ENCODE peak calls at places on chromosomes 3 and 15, in five cellular contexts. N is breast epithelium, T is A549, K is H9, O is SJSA1. F is an unnamed sample.

GRCh38 chr3:10047876-10048275 is 21.6 kb downstream of the FANCD2 start:
- DNase-seq in N (no peak), T (no peak), K (no peak), O (no peak), F (no peak)

GRCh38 chr3:43512749-43513404 is 108.9 kb downstream of the ANO10 start:
- DNase-seq in N (no peak), T (no peak), K (no peak), O (no peak), F (no peak)

GRCh38 chr3:153373571-153373970 is 211.5 kb downstream of the RAP2B start:
- DNase-seq in N (no peak), T (no peak), K (no peak), O (no peak), F (no peak)

GRCh38 chr15:73930790-73931281 is 4.6 kb downstream of the LOXL1 start:
- DNase-seq in N (no peak), T (no peak), K (no peak), O (no peak), F (no peak)

GRCh38 chr3:78322780-78323179 is 1282.9 kb downstream of the ROBO2 start:
- DNase-seq in N (no peak), T (no peak), K (no peak), O (no peak), F (no peak)

GRCh38 chr15:82688691-82689090 is 21.0 kb downstream of the AP3B2 start:
- DNase-seq in N (no peak), T (no peak), K (no peak), O (no peak), F (no peak)

GRCh38 chr15:78360426-78360825 is 20.3 kb downstream of the CRABP1 start:
- DNase-seq in N (no peak), T (no peak), K (no peak), O (no peak), F (no peak)

GRCh38 chr3:15409239-15409638 is 18.1 kb downstream of the METTL6 start:
- DNase-seq in N (no peak), T (no peak), K (no peak), O (no peak), F (no peak)

GRCh38 chr15:90465930-90466567 is 63.7 kb upstream of the CRTC3 start:
- DNase-seq in N (no peak), T (no peak), K (no peak), O (no peak), F (no peak)

GRCh38 chr15:86735244-86736040 is 655.8 kb downstream of the AGBL1 start:
- DNase-seq in N (no peak), T (no peak), K (no peak), O (no peak), F (no peak)

GRCh38 chr15:89829161-89829560 is 14.5 kb upstream of the ANPEP start:
- DNase-seq in N (no peak), T (no peak), K (no peak), O (no peak), F (no peak)

GRCh38 chr15:25268166-25268565 is 170.7 kb downstream of the UBE3A start:
- DNase-seq in N (no peak), T (no peak), K (no peak), O (no peak), F (no peak)

GRCh38 chr15:58749532-58750337 is at the start of gene ADAM10:
- DNase-seq in N (peak), T (peak), K (peak), O (peak), F (peak)

GRCh38 chr15:25568751-25569150 is 129.9 kb upstream of the UBE3A start:
- DNase-seq in N (no peak), T (no peak), K (no peak), O (no peak), F (no peak)

GRCh38 chr3:46383211-46383945 is 12.6 kb downstream of the CCR5 start:
- DNase-seq in N (no peak), T (no peak), K (no peak), O (no peak), F (no peak)

GRCh38 chr15:65259367-65259781 is 27.3 kb downstream of the PARP16 start:
- DNase-seq in N (no peak), T (no peak), K (no peak), O (no peak), F (no peak)

GRCh38 chr3:36937492-36937891 is 7.4 kb downstream of the TRANK1 start:
- DNase-seq in N (no peak), T (no peak), K (no peak), O (no peak), F (no peak)

GRCh38 chr3:138944842-138945645 is 1.9 kb downstream of the FOXL2 start:
- DNase-seq in N (no peak), T (no peak), K (peak), O (no peak), F (no peak)

GRCh38 chr15:66883322-66883911 is 181.4 kb downstream of the SMAD6 start:
- DNase-seq in N (peak), T (peak), K (peak), O (peak), F (no peak)

GRCh38 chr3:54358969-54359648 is 236.8 kb downstream of the CACNA2D3 start:
- DNase-seq in N (no peak), T (no peak), K (no peak), O (no peak), F (no peak)

GRCh38 chr3:124760601-124761000 is 30.3 kb downstream of the UMPS start:
- DNase-seq in N (no peak), T (peak), K (no peak), O (no peak), F (no peak)

GRCh38 chr3:126912027-126912422 is 70.9 kb upstream of the PLXNA1 start:
- DNase-seq in N (no peak), T (no peak), K (no peak), O (no peak), F (no peak)

GRCh38 chr15:75712668-75713337 is at the start of gene CSPG4:
- DNase-seq in N (no peak), T (no peak), K (peak), O (no peak), F (no peak)

GRCh38 chr3:186896875-186897274 is 33.5 kb upstream of the ST6GAL1 start:
- DNase-seq in N (no peak), T (no peak), K (peak), O (no peak), F (no peak)

GRCh38 chr15:77029166-77030041 is 34.5 kb downstream of the PSTPIP1 start:
- DNase-seq in N (peak), T (no peak), K (peak), O (no peak), F (no peak)

GRCh38 chr3:72836409-72836808 is 11.8 kb downstream of the SHQ1 start:
- DNase-seq in N (no peak), T (no peak), K (no peak), O (no peak), F (no peak)

GRCh38 chr3:104810896-104811295 is 555.8 kb upstream of the ALCAM start:
- DNase-seq in N (no peak), T (no peak), K (no peak), O (no peak), F (no peak)

GRCh38 chr3:121988146-121988545 is 33.9 kb downstream of the ILDR1 start:
- DNase-seq in N (no peak), T (no peak), K (no peak), O (no peak), F (no peak)

GRCh38 chr3:48569808-48570450 is 6.3 kb upstream of the UCN2 start:
- DNase-seq in N (no peak), T (no peak), K (no peak), O (no peak), F (no peak)

GRCh38 chr3:120587326-120587840 is 8.8 kb upstream of the NDUFB4 start:
- DNase-seq in N (no peak), T (no peak), K (no peak), O (no peak), F (no peak)

GRCh38 chr3:9812870-9813483 is 2.9 kb downstream of the TTLL3 start:
- DNase-seq in N (no peak), T (no peak), K (no peak), O (no peak), F (no peak)

GRCh38 chr3:77467702-77468407 is 428.0 kb downstream of the ROBO2 start:
- DNase-seq in N (no peak), T (no peak), K (no peak), O (no peak), F (no peak)

DNA sequence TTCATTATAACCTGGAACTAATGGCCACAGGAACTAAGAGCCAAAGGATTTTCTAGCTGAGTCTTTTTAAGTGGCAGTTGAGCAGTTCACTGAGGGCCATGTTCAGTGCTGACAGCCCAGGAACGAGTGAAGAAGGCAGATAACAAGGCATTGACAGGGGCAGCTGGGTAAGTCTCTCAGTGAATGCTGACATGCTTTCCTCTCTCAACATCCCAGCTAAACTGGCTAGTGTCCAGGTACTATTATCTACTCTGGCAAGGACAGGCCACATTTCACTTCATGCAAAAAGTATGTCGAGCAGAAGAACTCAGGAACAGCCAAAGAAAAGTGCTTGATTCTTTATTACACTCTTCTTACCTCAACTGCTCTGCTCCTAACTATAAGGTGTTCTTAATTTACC is 515.9 kb downstream of the NLGN1 start:
- DNase-seq in N (no peak), T (no peak), K (no peak), O (no peak), F (no peak)
- H3K27ac ChIP-seq in N (no peak), T (no peak), K (peak), O (no peak), F (peak)

DNA sequence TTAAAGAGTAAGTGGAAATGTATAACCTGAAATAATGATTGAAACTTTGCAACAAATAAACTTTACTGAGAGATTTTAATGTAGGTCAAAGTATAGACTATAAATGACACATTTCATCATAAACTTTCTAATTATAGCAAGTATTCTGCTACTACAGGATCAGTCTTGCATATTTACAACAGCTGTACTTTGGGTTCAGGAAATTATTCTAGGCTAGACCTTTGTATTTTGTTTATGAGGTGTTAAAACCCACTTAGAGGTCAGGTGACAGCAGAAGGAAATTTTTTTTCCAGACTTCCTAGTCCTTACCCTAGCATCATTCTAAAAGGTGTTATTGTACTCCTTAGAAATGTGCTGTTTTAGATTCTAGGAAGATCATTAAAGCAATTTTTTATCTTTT is 2.3 kb downstream of the RNF7 start:
- DNase-seq in N (no peak), T (no peak), K (no peak), O (no peak), F (no peak)
- H3K27ac ChIP-seq in N (no peak), T (no peak), K (no peak), O (no peak), F (no peak)

DNA sequence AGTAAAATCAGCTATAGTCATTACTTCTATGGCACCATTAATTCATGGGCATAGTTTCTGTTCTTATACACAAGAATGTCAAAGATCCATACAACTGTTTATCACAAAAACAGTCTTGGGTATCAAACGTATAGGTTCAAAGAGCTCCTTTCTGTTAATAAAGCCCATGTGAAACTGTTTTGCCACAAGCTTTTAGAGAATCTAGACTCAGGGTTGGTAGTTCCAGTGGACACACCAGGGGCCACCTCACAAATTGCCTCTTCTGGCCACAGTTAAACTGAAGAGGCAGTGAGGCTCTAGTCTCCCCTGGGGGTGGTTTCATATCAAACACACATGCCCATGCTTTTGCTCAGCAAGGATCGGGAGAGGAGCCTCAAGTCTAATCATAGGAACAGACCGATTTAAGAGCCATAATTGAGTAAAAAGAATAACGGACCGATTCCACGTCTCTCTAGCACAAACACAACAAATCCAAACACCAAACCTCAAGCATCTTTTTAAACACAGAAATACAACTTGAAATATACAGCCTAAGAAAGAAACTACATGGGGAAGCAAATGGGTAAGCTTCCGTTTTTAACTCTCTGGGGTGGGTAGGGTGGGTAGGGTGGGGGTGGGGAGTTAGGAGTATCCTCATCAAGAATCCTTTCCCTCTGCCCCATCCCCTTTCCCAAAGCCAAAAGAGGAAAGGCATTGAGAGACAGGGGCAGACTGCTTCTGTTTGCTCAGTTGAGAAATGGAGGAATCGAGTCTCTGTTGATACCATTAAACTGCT is 443.3 kb downstream of the MAGI1 start:
- DNase-seq in N (no peak), T (no peak), K (no peak), O (no peak), F (no peak)
- H3K27ac ChIP-seq in N (no peak), T (no peak), K (no peak), O (no peak), F (peak)

GRCh38 chr3:63977893-63978292 is 45.4 kb downstream of the PSMD6 start:
- DNase-seq in N (no peak), T (no peak), K (no peak), O (no peak), F (no peak)
- H3K27ac ChIP-seq in N (peak), T (no peak), K (no peak), O (no peak), F (no peak)

GRCh38 chr3:57079221-57079831 is 18.9 kb downstream of the SPATA12 start:
- DNase-seq in N (peak), T (peak), K (peak), O (no peak), F (peak)
- H3K27ac ChIP-seq in N (peak), T (peak), K (no peak), O (no peak), F (peak)

DNA sequence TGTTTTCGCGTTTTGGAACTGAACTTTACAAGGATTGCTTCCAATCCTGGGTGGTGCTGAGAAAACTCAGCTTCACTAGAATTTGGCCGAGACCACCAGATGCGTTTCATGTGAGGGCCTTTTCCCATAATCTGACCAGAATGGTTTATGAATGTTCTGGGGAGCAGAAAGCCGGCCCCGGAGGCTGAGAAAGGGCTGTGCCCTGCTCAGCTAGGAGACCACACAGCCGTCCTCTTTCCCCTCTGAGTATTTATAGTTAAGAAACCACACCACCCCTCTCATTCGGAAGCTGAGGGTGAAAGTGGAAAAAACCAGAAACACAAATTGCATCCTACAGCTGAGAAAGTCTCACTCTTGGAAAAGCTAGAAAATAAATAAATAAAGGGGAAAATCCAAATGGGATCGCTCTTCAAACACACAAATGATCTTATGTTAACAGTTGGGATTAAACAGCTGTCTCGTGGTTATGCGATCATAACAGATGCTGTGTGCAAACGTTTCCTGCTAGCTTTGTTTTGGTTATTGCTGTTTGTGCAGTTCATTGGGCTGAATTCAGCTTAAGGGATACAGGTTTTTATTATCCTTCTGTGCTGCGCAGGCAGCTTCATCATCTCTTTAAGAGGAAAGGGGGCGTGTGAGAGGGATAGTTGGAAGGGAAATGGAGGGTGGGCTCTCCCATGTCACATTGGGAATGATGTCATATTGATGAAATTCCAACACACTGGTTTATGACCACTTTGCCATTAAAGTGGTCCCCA is 1026.2 kb upstream of the NR2F2 start:
- DNase-seq in N (no peak), T (no peak), K (no peak), O (peak), F (no peak)
- H3K27ac ChIP-seq in N (peak), T (no peak), K (no peak), O (peak), F (no peak)

DNA sequence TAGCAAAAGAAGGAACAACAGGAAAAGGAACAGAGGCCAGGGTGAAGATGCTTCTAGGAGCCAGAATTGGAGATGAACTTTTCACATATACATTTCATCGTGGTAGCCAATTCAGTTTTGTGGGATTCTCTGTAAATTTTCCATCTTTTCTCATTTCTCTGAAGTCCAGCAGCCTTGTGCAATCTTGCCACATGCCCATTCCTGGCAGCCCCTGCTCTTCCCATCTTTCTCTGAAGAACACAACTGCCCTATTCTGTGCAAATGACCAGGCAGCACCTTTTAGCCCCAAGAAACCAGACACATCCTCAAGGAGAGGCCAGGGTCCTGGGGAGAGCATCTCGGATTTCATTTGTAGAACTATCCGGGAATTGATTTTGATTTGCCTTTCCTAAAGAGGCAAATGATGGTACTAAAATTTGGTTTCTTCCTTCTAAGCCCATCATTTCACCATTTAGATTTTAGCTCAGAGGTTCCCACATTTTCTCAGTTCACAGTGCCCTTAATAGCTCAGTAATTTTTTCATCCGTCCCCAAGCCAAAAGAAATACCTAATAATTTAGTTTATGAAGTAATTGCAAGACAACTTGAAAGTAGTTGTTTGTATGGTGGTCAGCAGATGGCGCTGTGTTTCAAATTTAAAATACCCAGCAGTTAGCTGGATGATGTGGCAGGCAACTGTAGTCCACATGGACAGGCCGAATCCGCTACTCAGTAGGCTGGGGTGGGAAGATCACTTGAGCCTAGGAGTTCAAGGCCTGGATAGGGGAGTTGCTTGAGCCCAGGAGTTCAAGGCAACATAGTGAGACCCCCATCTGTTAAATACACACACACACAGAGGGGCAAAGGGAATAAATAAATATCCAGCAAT is 61.3 kb upstream of the ACKR4 start:
- DNase-seq in N (no peak), T (peak), K (peak), O (peak), F (peak)
- H3K27ac ChIP-seq in N (peak), T (no peak), K (no peak), O (peak), F (no peak)

GRCh38 chr3:50278868-50279224 is at the start of gene LSMEM2:
- DNase-seq in N (no peak), T (no peak), K (no peak), O (no peak), F (no peak)

GRCh38 chr3:50275996-50276761 is 2.7 kb upstream of the LSMEM2 start:
- DNase-seq in N (no peak), T (no peak), K (peak), O (no peak), F (no peak)

GRCh38 chr3:50276762-50277101 is 2.2 kb upstream of the LSMEM2 start:
- DNase-seq in N (no peak), T (no peak), K (no peak), O (no peak), F (no peak)

GRCh38 chr3:50279255-50280016 is 549 bp downstream of the LSMEM2 start:
- DNase-seq in N (no peak), T (no peak), K (no peak), O (no peak), F (no peak)

DNA sequence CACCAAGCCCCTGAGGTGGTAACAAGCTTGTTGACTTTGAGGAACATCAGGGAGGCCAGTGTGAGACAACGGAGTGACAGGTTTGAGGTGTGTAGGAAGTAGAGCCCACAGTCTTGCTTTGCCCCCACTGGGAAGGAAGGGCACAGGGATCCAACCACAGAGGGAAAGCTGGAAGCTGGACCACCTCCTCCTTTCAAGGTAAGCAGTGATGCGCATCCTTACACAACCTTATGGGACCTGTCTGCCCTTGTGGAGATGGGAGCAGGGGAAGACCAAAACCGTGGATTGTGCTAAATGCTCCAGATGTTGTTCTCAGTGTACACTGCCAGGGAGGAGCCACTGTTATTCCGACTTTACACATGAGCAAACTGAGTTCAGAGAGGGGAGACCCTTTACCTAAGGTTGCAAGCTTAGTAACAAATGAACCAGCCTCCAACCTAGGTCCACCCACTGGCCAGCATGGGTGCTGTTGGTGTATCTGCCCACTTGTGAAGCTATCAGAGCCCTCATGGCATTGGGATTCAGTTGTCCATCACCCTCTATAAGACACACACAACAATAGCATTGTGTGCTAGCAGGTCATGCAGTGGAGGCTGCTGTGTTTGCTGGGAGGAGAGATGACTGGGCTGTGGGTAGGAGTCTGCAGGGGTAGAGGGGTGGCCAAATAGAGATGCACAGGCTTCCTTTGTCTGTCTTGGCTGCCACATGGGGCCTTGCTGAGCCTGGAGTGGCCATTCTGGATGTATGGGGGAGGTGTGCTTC is 600 bp upstream of the LSMEM2 start:
- DNase-seq in N (no peak), T (no peak), K (no peak), O (no peak), F (peak)
- H3K27ac ChIP-seq in N (no peak), T (no peak), K (no peak), O (no peak), F (peak)